ENCODE peak calls at places on chromosomes 4 and X, in nine cellular contexts. C is tibial nerve, W is uterus, D is breast epithelium, A is right cardiac atrium, Q is right lobe of liver, U is mesendoderm, O is tibial artery, S is upper lobe of right lung. B is an unnamed sample. For H3K4me1, the result is how much of the 10 kb centered on the place peaks cover.

GRCh38 chr4:122639181-122639580 is 18.3 kb upstream of the IL21 start:
- DNase-seq in C (no peak), Q (no peak), S (no peak), O (no peak), W (no peak), A (no peak), U (no peak), D (no peak), B (no peak)

GRCh38 chr4:140764785-140765392 is 8.7 kb upstream of the TBC1D9 start:
- DNase-seq in O (no peak), D (no peak), S (no peak), U (peak), Q (no peak), W (no peak), C (no peak), A (no peak), B (no peak)

GRCh38 chr4:38085394-38086150 is 125.4 kb downstream of the PTTG2 start:
- DNase-seq in C (no peak), W (no peak), S (no peak), U (no peak), D (no peak), O (no peak), A (no peak), Q (no peak), B (no peak)

GRCh38 chr4:26144526-26145167 is 176.2 kb upstream of the RBPJ start:
- DNase-seq in U (no peak), Q (no peak), D (no peak), W (no peak), C (no peak), O (no peak), S (no peak), A (no peak), B (no peak)

GRCh38 chr4:19030048-19030447 is 1008.5 kb upstream of the LCORL start:
- DNase-seq in S (no peak), U (peak), Q (no peak), D (no peak), W (no peak), A (no peak), C (no peak), O (no peak), B (no peak)

GRCh38 chr4:148926861-148927260 is 484.6 kb upstream of the NR3C2 start:
- DNase-seq in D (no peak), O (no peak), S (no peak), W (no peak), A (peak), C (no peak), Q (no peak), U (peak), B (no peak)

GRCh38 chr4:174880001-174880400 is 38.2 kb upstream of the ADAM29 start:
- DNase-seq in S (no peak), W (no peak), C (no peak), A (no peak), U (peak), Q (no peak), O (no peak), D (no peak), B (no peak)

GRCh38 chrX:77275392-77275791 is 171.8 kb upstream of the FGF16 start:
- DNase-seq in W (no peak), U (peak), A (no peak), C (no peak), D (no peak), S (no peak), O (no peak), Q (no peak), B (no peak)

GRCh38 chrX:148698221-148698620 is 197.8 kb downstream of the AFF2 start:
- DNase-seq in O (no peak), W (no peak), C (no peak), A (no peak), S (no peak), U (no peak), D (no peak), Q (no peak), B (no peak)

GRCh38 chrX:108735087-108735679 is 1.2 kb downstream of the IRS4 start:
- DNase-seq in D (no peak), Q (no peak), O (no peak), W (no peak), S (peak), A (no peak), C (no peak), U (peak), B (no peak)

GRCh38 chr4:109005523-109005922 is 242.7 kb upstream of the ETNPPL start:
- DNase-seq in D (no peak), O (no peak), U (no peak), A (no peak), Q (no peak), C (no peak), S (no peak), W (no peak), B (no peak)

GRCh38 chr4:163693776-163694175 is 199.3 kb downstream of the TMA16 start:
- DNase-seq in S (no peak), D (no peak), C (no peak), Q (no peak), A (no peak), O (no peak), W (no peak), U (no peak), B (no peak)

GRCh38 chrX:44945736-44946135 is 72.7 kb downstream of the KDM6A start:
- DNase-seq in S (no peak), Q (no peak), U (no peak), C (no peak), O (no peak), A (no peak), W (no peak), D (no peak), B (no peak)

GRCh38 chrX:9825129-9825865 is 39.1 kb downstream of the SHROOM2 start:
- DNase-seq in O (no peak), W (no peak), S (no peak), A (no peak), U (no peak), D (no peak), C (no peak), Q (no peak), B (no peak)

GRCh38 chrX:51420610-51421009 is 75.8 kb downstream of the NUDT11 start:
- DNase-seq in O (no peak), S (no peak), U (peak), A (no peak), Q (no peak), C (no peak), D (no peak), W (no peak), B (no peak)

GRCh38 chr4:140186651-140187315 is 32.8 kb upstream of the MAML3 start:
- DNase-seq in C (no peak), O (no peak), S (no peak), Q (no peak), W (peak), D (peak), U (no peak), A (no peak), B (no peak)

GRCh38 chrX:129597905-129598304 is 56.9 kb downstream of the APLN start:
- DNase-seq in D (no peak), Q (no peak), W (no peak), U (no peak), O (no peak), A (no peak), S (no peak), C (no peak), B (no peak)

GRCh38 chr4:148814030-148814429 is 371.8 kb upstream of the NR3C2 start:
- DNase-seq in Q (no peak), U (peak), D (peak), C (no peak), A (no peak), W (no peak), S (no peak), O (no peak), B (no peak)

GRCh38 chr4:180058731-180059215 is 2184.4 kb upstream of the TENM3 start:
- DNase-seq in D (no peak), S (peak), O (no peak), A (peak), U (peak), Q (peak), W (no peak), C (no peak), B (peak)

GRCh38 chrX:50579955-50580354 is 109.3 kb upstream of the DGKK start:
- DNase-seq in W (no peak), C (no peak), A (no peak), S (no peak), Q (no peak), U (peak), D (no peak), O (peak), B (no peak)

GRCh38 chr4:40763228-40763716 is 13.5 kb downstream of the NSUN7 start:
- DNase-seq in Q (no peak), O (no peak), S (no peak), A (no peak), D (no peak), W (no peak), U (peak), C (no peak), B (no peak)

GRCh38 chr4:76572224-76572623 is 137.2 kb downstream of the SHROOM3 start:
- DNase-seq in U (no peak), W (no peak), Q (no peak), O (no peak), S (no peak), D (no peak), A (no peak), C (no peak), B (no peak)

GRCh38 chr4:113641025-113641431 is 120.5 kb downstream of the CAMK2D start:
- DNase-seq in A (no peak), W (no peak), C (no peak), U (no peak), D (no peak), S (no peak), Q (no peak), O (no peak), B (no peak)

GRCh38 chrX:152641996-152642395 is 4.3 kb downstream of the GABRQ start:
- DNase-seq in U (peak), W (no peak), A (no peak), D (no peak), Q (no peak), S (no peak), C (no peak), O (no peak), B (no peak)

GRCh38 chrX:24410514-24411189 is 50.2 kb downstream of the SUPT20HL1 start:
- DNase-seq in D (no peak), S (no peak), Q (no peak), C (no peak), A (no peak), U (no peak), O (no peak), W (no peak), B (no peak)

GRCh38 chrX:40177489-40177888 is 79.7 kb upstream of the BCOR start:
- DNase-seq in U (no peak), W (no peak), D (no peak), S (no peak), Q (no peak), C (no peak), O (no peak), A (no peak), B (no peak)

DNA sequence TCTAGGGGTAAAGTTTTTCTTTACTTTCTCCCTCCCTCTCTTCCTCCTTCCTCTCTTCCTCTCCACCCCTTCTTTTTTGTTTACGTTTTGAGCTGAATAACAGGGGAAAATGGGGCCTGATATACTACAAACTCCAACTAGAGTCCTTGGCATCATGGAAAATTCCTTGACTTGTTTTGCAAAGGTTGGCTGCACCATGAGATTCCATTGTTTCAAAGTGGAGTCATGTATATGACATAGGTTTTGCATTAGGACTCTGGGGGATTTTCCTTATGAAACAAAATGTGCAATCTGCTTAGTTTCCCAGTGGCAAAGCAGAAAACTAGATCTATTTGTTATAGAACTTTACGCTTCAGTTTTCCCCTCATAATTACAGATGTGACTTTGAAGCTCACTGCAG is 233.5 kb upstream of the PGRMC2 start:
- DNase-seq in U (peak), D (no peak), O (no peak), A (no peak), W (no peak), Q (no peak), S (no peak), C (no peak), B (no peak)
- H3K4me1 ChIP-seq in U (under half), D (under half), O (half or more), A (under half), W (under half), Q (under half), S (under half), C (under half), B (under half)

GRCh38 chrX:155134255-155134654 is 62.9 kb downstream of the BRCC3 start:
- DNase-seq in D (no peak), A (peak), C (no peak), W (no peak), Q (no peak), S (no peak), O (no peak), U (no peak), B (no peak)
- H3K4me3 ChIP-seq in D (no peak), A (no peak), C (no peak), W (no peak), Q (no peak), S (no peak), O (no peak), U (no peak), B (no peak)

DNA sequence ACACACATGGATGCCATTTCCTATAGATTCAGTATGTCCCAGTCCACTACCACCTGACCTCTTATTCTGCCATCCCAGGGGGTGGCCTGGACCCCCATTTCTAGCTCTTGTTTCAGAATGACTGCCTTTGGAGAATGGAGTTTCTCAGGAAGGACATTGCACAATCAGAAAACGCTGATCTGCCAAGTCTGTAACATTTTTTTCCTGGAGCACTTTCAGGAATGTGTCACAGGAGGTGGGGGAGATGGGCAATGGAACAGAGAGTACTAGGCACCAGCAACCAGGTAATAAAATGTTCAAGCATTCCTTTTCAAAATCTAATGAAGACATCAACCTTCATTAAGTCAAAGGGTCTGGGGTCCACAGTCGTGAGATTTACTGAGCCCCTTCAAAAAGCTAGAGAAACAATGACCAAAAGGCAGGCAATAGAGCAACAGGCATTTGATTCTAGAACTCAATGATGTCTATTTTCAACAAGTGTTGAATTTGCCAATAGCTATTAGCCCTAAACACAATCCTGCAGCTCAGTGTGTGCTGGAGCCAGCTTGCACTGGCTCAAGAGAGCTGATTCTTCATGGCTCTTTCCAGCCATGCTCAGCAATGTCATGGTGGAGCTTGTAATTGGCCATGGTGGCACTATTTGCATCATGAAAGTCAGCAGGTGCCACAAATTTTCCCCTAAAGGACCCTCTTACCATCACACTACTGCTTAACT is 87.1 kb downstream of the KDR start:
- DNase-seq in S (no peak), D (peak), U (no peak), A (no peak), Q (no peak), C (no peak), W (peak), O (peak), B (no peak)
- H3K4me1 ChIP-seq in S (under half), D (under half), U (under half), A (under half), Q (under half), C (under half), W (under half), O (under half), B (under half)

DNA sequence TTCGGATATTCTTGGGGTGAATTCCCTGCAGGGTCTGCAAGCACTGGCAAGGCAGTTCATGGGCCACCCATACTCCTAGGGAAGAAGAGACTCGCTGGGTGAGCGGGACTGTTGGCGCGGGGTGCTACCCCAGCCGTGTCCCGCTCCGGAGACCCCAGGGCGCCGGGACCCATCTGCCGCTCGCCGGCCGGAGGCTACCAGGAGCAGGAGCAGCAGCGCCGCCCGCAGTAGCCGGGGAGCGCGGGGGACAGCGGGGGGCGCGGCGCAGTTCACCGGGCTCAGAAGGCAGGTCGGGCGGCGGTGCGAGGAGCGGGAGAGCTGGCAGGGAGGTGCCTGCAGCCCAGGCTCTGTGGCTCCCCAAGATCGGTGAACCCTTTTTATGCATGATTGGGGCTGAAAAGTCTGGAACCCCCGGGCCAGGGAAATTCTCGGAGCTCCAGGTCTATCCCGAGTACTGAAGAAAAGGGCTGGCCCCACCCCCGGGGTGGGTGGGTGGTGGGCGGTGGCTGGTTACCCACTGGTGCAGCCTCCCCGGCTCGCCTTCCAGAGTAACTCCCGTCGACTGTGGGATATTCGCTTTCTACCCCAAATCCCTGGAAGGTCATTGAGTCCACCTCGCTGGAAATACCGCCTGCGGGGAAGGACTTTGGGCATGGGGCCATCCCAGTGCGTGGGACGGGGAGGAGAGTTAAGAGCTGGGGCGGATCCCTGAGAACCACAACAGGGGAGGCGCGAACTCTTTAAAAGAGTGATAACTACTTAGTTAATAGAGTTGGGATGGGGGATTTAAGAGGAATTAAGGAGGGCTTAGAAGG is 37.6 kb downstream of the PF4 start:
- DNase-seq in A (peak), S (peak), W (no peak), O (no peak), D (peak), U (peak), Q (peak), C (no peak), B (peak)
- H3K4me3 ChIP-seq in A (peak), S (peak), W (no peak), O (peak), D (peak), U (no peak), Q (peak), C (no peak), B (peak)